ENCODE peak calls at places on chromosome 20, in five cellular contexts. I is A549, A is IMR-90, S is HepG2, J is H1. B is an unnamed sample.

GRCh38 chr20:53828673-53829085 is 235.0 kb upstream of the ZNF217 start:
- DNase-seq in J (no peak), I (peak), S (no peak), A (peak), B (peak)

GRCh38 chr20:49501917-49502316 is 19.4 kb upstream of the KCNB1 start:
- DNase-seq in J (no peak), S (peak), A (peak), I (peak), B (peak)

GRCh38 chr20:33730946-33731692 is 677 bp upstream of the ZNF341 start:
- DNase-seq in A (no peak), J (no peak), S (no peak), I (no peak), B (no peak)

GRCh38 chr20:47317127-47317895 is 39.2 kb downstream of the ZMYND8 start:
- DNase-seq in J (no peak), I (peak), A (peak), S (peak), B (peak)

GRCh38 chr20:47196091-47197081 is 160.1 kb downstream of the ZMYND8 start:
- DNase-seq in S (peak), I (peak), J (peak), A (peak), B (peak)

GRCh38 chr20:25044660-25045342 is 13.1 kb downstream of the ACSS1 start:
- DNase-seq in S (no peak), J (no peak), I (no peak), A (no peak), B (no peak)

GRCh38 chr20:45969712-45970634 is 2.0 kb downstream of the ZNF335 start:
- DNase-seq in J (no peak), I (peak), A (peak), S (peak), B (no peak)

GRCh38 chr20:14580426-14581074 is 243.1 kb upstream of the FLRT3 start:
- DNase-seq in I (peak), S (no peak), A (no peak), J (no peak), B (no peak)

GRCh38 chr20:18481596-18481995 is 14.4 kb downstream of the POLR3F start:
- DNase-seq in S (no peak), A (no peak), I (no peak), J (no peak), B (no peak)

GRCh38 chr20:20267685-20268429 is 100.0 kb upstream of the INSM1 start:
- DNase-seq in A (no peak), I (no peak), J (no peak), S (no peak), B (no peak)

GRCh38 chr20:63216849-63217471 is 1.0 kb upstream of the YTHDF1 start:
- DNase-seq in I (no peak), J (no peak), A (no peak), S (no peak), B (no peak)

GRCh38 chr20:37521091-37521771 is at the start of gene NNAT:
- DNase-seq in J (peak), A (no peak), I (no peak), S (no peak), B (peak)

GRCh38 chr20:37520417-37520751 is 666 bp upstream of the NNAT start:
- DNase-seq in I (no peak), A (no peak), J (peak), S (no peak), B (no peak)

GRCh38 chr20:37523012-37523391 is 2.0 kb downstream of the NNAT start:
- DNase-seq in A (no peak), S (no peak), J (no peak), I (no peak), B (no peak)

GRCh38 chr20:37524221-37524700 is 3.2 kb downstream of the NNAT start:
- DNase-seq in A (no peak), S (no peak), I (no peak), J (no peak), B (no peak)

DNA sequence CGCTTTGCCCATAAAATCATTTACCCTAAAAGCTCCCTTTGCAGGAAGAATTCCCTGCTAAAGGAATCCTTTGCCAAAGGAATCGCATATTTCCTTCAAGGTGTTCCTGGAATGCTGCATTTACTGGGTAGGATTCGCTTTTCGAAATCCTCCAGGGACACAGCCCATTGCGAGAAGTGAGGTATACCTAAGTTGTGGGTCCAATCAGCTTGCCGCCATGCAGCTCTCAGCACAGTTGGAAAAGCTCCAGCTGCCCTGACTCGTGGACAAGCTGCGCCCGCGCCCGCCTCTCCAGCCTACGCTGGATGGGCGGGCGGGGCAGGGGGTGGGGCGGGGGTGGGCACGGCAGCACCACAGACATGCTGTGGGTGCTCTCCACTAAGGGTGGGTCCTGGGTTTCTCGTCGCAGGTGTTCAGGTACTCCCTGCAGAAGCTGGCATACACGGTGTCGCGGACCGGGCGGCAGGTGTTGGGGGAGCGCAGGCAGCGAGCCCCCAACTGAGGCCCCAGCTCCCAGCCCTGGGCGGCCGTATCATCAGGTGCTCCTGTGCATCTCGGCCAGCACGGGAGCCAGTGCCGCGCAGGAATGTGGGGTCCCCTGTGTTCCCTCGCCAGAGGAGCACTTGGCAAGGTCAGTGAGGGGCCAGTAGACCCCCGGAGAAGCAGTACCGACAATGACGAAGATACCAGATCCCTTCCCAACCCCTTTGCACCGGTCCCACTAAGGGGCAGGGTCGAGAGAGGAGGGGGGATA is 1.4 kb downstream of the NNAT start:
- DNase-seq in J (peak), S (no peak), A (peak), I (no peak), B (no peak)
- TF ChIP-seq MAFK in J (no peak), S (no peak), A (no peak), I (no peak), B (no peak)

GRCh38 chr20:3364323-3365013 is 43.0 kb downstream of the DNAAF9 start:
- DNase-seq in A (no peak), S (no peak), J (no peak), I (no peak), B (no peak)

GRCh38 chr20:3358676-3359340 is 48.7 kb downstream of the DNAAF9 start:
- DNase-seq in S (peak), I (no peak), J (no peak), A (no peak), B (no peak)

DNA sequence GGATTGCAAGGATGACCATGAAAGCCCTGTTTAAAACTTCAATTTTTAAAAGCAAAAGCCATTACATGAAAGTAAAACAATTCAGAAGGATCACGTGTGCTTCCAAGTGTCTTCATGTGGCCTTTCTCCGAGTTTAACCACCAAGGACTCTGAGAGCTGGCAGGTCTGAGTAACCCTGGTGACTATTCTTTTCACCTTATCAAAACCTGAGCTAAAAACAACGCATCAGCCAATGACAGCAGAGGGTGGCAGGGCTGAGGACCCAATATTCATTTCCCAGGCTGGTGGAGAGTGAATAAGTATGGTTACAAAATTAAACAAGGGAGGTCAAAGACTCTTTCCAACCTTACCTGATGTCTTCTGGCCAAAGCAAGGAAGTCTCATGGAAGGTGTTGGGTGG is 46.7 kb downstream of the DNAAF9 start:
- DNase-seq in J (no peak), I (no peak), S (no peak), A (no peak), B (no peak)
- TF ChIP-seq MAFK in J (no peak), I (no peak), S (no peak), A (no peak), B (no peak)

GRCh38 chr20:11813106-11813890 is 104.4 kb upstream of the BTBD3 start:
- DNase-seq in I (no peak), J (no peak), S (no peak), A (no peak), B (no peak)

GRCh38 chr20:11810316-11811130 is 107.2 kb upstream of the BTBD3 start:
- DNase-seq in J (no peak), A (peak), I (no peak), S (no peak), B (no peak)

DNA sequence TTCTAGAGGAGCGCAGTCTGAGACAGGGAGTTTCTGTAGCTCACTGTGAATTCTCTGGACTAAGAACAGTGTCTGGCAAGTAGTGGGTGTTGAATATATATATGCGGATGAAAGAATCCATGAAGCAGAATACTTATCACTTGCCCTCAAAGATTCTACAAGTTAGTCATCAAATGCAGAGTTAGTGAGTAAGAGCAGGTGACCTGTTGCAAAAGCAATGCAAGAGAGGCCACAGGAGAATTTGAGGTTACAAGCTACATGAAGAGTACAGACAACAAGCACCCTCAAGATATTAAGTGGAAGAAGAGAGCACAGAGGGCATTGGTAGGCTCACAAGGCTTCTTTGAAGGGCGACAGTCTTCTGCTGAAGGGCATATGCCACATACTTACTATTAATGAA is 103.4 kb upstream of the BTBD3 start:
- DNase-seq in J (no peak), A (peak), S (no peak), I (no peak), B (no peak)
- TF ChIP-seq MAFK in J (no peak), A (no peak), S (no peak), I (no peak), B (no peak)

GRCh38 chr20:58222446-58222845 is 6.0 kb downstream of the ANKRD60 start:
- DNase-seq in S (no peak), J (no peak), I (no peak), A (no peak), B (no peak)
- TF ChIP-seq MAFK in S (no peak), J (no peak), I (no peak), A (no peak), B (no peak)

GRCh38 chr20:3218307-3218988 is 9.2 kb downstream of the ITPA start:
- DNase-seq in J (peak), S (peak), I (peak), A (no peak), B (peak)
- TF ChIP-seq MAFK in J (no peak), S (no peak), I (no peak), A (no peak), B (no peak)

DNA sequence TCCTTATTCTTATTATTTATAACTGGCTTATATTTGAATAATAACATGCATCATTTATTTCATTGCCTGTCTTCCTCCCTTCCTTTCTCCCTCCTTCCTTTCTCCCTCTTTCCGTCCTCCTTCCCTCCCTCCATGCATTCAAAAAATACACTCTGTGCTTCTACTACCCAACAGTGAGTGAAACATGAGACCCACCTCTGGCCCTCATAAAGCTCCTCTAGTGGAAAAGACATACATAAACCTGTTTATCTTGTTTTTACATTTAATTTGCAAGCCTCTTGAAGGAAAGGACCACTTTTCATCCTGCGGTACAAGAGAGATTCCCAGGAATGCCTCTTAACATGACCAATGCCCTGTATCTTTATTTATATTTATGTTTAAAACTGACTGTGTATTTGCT is 21.8 kb upstream of the ISM1 start:
- DNase-seq in J (no peak), S (no peak), I (no peak), A (no peak), B (no peak)
- TF ChIP-seq MAFK in J (no peak), S (no peak), I (no peak), A (no peak), B (no peak)

B was measured in K562.